ENCODE peak calls at places on chromosomes 11 and 22, in eight cellular contexts. X is HFFc6, J is RWPE1, F is mucosa of descending colon, S is ovary, W is lower leg skin, Y is type B pancreatic cell, I is MM.1S. R is an unnamed sample.

GRCh38 chr11:83573097-83573496 is 286.9 kb upstream of the CCDC90B start:
- DNase-seq in S (no peak), Y (no peak), J (peak), I (no peak), X (peak), W (no peak), F (no peak), R (no peak)

GRCh38 chr11:123729602-123730001 is 11.9 kb downstream of the ZNF202 start:
- DNase-seq in J (no peak), S (no peak), X (peak), W (no peak), F (no peak), Y (no peak), I (no peak), R (no peak)

GRCh38 chr11:36818410-36818809 is 220.4 kb upstream of the RAG2 start:
- DNase-seq in W (no peak), I (no peak), J (no peak), X (no peak), S (no peak), Y (no peak), F (peak), R (no peak)

GRCh38 chr11:57978686-57979531 is 44.8 kb upstream of the OR9Q1 start:
- DNase-seq in S (no peak), F (no peak), Y (no peak), J (no peak), W (no peak), I (no peak), X (no peak), R (no peak)

GRCh38 chr11:105132716-105133511 is 6.7 kb downstream of the CARD18 start:
- DNase-seq in J (peak), Y (no peak), S (no peak), W (no peak), F (no peak), I (no peak), X (peak), R (no peak)

GRCh38 chr11:62144641-62145255 is 20.9 kb downstream of the INCENP start:
- DNase-seq in F (no peak), J (no peak), I (no peak), W (no peak), X (no peak), Y (peak), S (no peak), R (no peak)

GRCh38 chr22:35192121-35192918 is 65.0 kb upstream of the HMGXB4 start:
- DNase-seq in W (no peak), J (no peak), F (no peak), Y (peak), S (no peak), X (no peak), I (no peak), R (no peak)

GRCh38 chr11:49405743-49406142 is 197.3 kb upstream of the FOLH1 start:
- DNase-seq in S (no peak), Y (no peak), X (no peak), W (no peak), I (no peak), F (no peak), J (no peak), R (no peak)

GRCh38 chr22:39665661-39666431 is 95.3 kb downstream of the CACNA1I start:
- DNase-seq in I (no peak), W (no peak), X (no peak), S (no peak), J (no peak), Y (no peak), F (no peak), R (no peak)

GRCh38 chr22:30202531-30203006 is 44.0 kb downstream of the LIF start:
- DNase-seq in S (peak), I (no peak), Y (no peak), J (no peak), F (peak), W (no peak), X (no peak), R (peak)

GRCh38 chr11:77200351-77200750 is 72.3 kb downstream of the MYO7A start:
- DNase-seq in Y (no peak), I (peak), F (no peak), J (no peak), S (peak), X (no peak), W (no peak), R (no peak)

GRCh38 chr11:82996966-82997606 is 74.6 kb downstream of the RAB30 start:
- DNase-seq in Y (no peak), S (no peak), J (no peak), I (peak), F (peak), X (no peak), W (no peak), R (no peak)

GRCh38 chr11:104637652-104638170 is 260.5 kb downstream of the CASP12 start:
- DNase-seq in W (no peak), Y (no peak), S (no peak), X (no peak), J (no peak), F (no peak), I (no peak), R (no peak)

GRCh38 chr11:115676206-115676605 is 172.0 kb upstream of the CADM1 start:
- DNase-seq in J (no peak), I (no peak), F (no peak), X (no peak), Y (no peak), W (no peak), S (no peak), R (no peak)

GRCh38 chr11:116686891-116687290 is 85.9 kb downstream of the BUD13 start:
- DNase-seq in F (no peak), S (no peak), Y (no peak), X (no peak), I (no peak), J (no peak), W (no peak), R (no peak)

GRCh38 chr11:128686745-128687177 is 7.1 kb upstream of the FLI1 start:
- DNase-seq in S (no peak), W (no peak), F (peak), J (peak), I (peak), Y (no peak), X (no peak), R (no peak)

GRCh38 chr11:1076061-1076665 is 1.5 kb downstream of the MUC2 start:
- DNase-seq in I (no peak), S (no peak), W (no peak), X (no peak), F (no peak), Y (no peak), J (no peak), R (no peak)

GRCh38 chr11:134052988-134053945 is 15.6 kb upstream of the JAM3 start:
- DNase-seq in F (no peak), Y (no peak), S (no peak), X (no peak), J (no peak), W (no peak), I (no peak), R (no peak)

GRCh38 chr11:125401746-125402145 is 94.3 kb downstream of the FEZ1 start:
- DNase-seq in I (no peak), Y (no peak), J (no peak), W (no peak), S (peak), X (no peak), F (peak), R (no peak)

GRCh38 chr11:41963406-41963805 is 504.0 kb upstream of the LRRC4C start:
- DNase-seq in J (no peak), F (no peak), Y (no peak), W (no peak), X (no peak), I (no peak), S (no peak), R (no peak)

GRCh38 chr11:65113361-65113756 is 1.7 kb downstream of the TM7SF2 start:
- DNase-seq in F (no peak), Y (no peak), W (no peak), S (peak), I (no peak), J (no peak), X (no peak), R (no peak)

GRCh38 chr22:19004471-19004870 is 68.4 kb upstream of the PRODH start:
- DNase-seq in F (no peak), X (no peak), I (no peak), S (no peak), J (no peak), W (no peak), Y (no peak), R (no peak)

GRCh38 chr22:38572065-38572464 is 2.1 kb upstream of the DMC1 start:
- DNase-seq in Y (no peak), F (peak), W (peak), S (no peak), I (peak), J (peak), X (peak), R (peak)

GRCh38 chr11:126920833-126921232 is 79.7 kb downstream of the KIRREL3 start:
- DNase-seq in W (no peak), X (no peak), J (no peak), I (no peak), S (no peak), Y (no peak), F (no peak), R (no peak)

GRCh38 chr11:72338741-72339140 is 94.8 kb upstream of the PHOX2A start:
- DNase-seq in I (no peak), W (no peak), J (no peak), Y (no peak), S (no peak), X (peak), F (no peak), R (no peak)

GRCh38 chr11:35250631-35251030 is 111.7 kb downstream of the CD44 start:
- DNase-seq in I (no peak), Y (no peak), W (no peak), F (no peak), S (no peak), J (no peak), X (no peak), R (no peak)

GRCh38 chr11:110527146-110527545 is 97.4 kb downstream of the FDX1 start:
- DNase-seq in W (no peak), S (no peak), J (no peak), Y (no peak), X (peak), F (no peak), I (no peak), R (no peak)

GRCh38 chr11:110531056-110531756 is 101.5 kb downstream of the FDX1 start:
- DNase-seq in J (no peak), W (no peak), I (no peak), F (no peak), X (no peak), Y (no peak), S (peak), R (no peak)

GRCh38 chr11:110526323-110526722 is 96.6 kb downstream of the FDX1 start:
- DNase-seq in W (no peak), X (no peak), S (no peak), F (no peak), Y (no peak), J (no peak), I (peak), R (no peak)

GRCh38 chr11:110525883-110526282 is 96.1 kb downstream of the FDX1 start:
- DNase-seq in I (peak), W (peak), J (peak), Y (no peak), F (peak), S (no peak), X (peak), R (peak)

DNA sequence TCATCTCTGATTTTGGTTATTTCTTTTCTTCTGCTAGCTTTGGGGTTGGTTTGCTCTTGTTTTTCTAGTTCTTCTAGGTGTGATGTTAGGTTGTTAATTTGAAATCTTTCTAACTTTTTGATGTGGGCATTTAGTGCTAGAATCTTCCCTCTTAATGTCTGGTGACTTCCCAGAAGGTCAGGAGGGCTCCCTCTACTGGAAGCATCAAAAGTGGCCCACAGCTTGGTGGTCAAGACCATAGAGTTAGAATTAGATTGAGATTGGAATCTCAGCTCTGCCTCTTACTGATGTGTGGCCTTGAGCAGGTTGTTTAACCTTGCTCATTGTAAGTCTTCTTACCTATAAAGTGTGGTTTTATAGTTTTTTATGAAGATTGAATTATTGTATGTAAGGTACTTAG is 99.3 kb downstream of the FDX1 start:
- DNase-seq in W (no peak), F (peak), I (peak), J (no peak), Y (no peak), X (no peak), S (no peak), R (no peak)
- TF ChIP-seq CTCF in W (no peak), F (no peak), I (peak), J (no peak), Y (peak), X (peak), S (no peak), R (peak)

GRCh38 chr11:108027057-108027456 is 18.4 kb downstream of the CUL5 start:
- DNase-seq in S (no peak), I (no peak), Y (no peak), W (no peak), X (no peak), J (no peak), F (no peak), R (no peak)
- TF ChIP-seq CTCF in S (no peak), I (peak), Y (no peak), W (no peak), X (peak), J (peak), F (no peak), R (no peak)

DNA sequence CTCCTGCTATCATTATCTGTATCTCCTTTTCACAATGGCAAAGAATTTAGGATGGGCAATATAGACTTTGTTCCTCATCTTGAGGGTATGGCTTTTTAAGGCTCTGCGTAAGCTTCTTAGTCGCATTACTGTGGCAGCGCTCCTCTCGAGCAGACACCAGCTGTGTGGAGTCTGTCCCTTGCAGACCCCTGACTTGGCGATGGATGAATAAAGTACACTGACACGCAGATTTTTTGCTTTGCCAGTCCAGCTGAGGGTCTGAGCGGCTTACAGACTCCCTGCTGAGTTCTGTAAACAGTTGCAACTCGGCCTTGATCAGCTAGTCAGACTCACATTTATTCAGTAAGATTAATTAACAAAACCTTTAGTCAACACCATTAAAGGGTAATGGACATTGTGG is 390.0 kb upstream of the CNTN5 start:
- DNase-seq in X (no peak), F (no peak), W (no peak), I (no peak), Y (no peak), J (no peak), S (no peak), R (no peak)
- TF ChIP-seq CTCF in X (no peak), F (no peak), W (no peak), I (no peak), Y (no peak), J (no peak), S (no peak), R (no peak)

DNA sequence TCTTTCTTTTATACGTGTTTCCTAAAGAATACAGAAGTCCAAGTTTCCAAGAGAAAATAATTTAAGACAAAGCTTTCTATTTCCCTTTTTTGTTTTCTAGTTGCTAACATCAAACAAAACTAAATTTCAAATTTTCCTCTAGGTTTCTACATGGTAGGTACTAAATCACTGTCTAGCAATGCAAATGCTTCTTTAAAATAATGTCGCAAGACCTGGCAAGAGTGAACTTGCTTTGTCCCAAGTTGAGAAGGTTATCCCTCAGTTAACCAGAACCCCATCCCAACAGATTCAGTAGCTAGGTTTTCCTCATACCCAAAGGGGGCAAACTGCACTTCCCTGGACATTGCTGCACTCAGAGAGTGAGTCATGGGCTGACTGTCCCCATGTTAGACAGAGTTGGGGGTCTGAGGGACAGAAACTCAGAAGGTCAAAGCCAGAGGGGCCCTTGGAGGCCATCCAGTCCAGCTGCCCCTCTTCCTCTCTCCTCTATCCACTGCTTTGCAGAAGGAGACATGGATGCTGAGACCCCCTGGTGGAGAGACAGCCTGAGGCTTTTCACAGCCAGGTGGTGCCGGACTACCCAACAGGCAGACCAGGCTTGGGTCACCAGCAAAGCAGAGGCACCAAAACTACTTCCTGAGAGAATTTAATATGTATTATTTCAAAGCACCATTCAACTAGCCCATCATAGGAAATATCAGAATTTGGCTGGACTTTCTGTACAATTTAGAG is 23.1 kb downstream of the OR2AT4 start:
- DNase-seq in X (no peak), F (no peak), S (no peak), J (no peak), W (no peak), Y (no peak), I (no peak), R (no peak)
- TF ChIP-seq CTCF in X (peak), F (no peak), S (no peak), J (no peak), W (no peak), Y (no peak), I (no peak), R (no peak)

DNA sequence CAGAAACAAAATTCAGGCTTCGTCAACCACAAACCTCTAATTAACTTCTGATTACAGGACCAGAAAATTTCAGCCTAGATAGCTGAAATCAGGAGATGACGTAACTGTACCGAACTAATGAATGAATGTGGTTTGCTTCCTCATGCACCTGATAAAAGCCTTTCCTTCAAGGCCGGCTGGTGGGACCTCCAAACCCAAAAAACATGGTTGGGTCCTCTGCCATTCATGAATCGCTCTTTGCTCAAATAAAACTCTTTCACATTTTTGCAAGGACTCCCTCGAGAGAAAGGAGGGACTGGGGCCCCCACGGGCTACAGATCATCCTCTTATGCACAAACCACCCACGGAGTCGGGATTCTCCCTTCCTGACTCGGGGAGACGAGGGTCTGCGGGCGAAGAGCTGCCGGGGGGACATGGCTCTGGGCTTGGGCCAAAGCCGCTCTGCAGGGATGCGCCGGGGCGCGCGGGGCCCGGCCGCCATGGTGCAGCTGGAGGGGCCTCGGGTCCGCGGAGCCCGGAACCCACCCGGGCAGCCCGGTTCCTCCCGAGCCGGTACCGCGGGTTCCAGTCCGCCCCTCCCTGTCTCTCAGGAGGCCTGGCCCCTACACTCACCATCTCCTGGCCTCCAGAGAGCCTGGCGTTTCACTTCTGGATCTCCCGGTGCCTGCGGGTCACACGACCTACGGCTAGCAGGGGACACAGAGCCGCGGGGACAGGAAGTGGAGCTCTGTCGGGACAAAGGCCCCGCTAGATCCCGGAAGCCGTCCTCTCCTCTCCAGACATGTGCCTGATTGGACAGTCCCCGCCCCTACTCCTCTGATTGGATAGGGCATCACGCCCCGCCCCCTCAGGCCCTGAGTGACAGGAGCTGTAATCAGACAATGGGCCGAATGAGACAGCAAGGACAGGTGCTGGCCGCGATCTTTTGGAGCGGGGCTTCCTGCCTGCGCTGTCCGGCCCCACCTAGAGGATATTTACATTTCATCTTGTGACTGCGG is at the start of gene ZNF195:
- DNase-seq in W (peak), Y (peak), J (peak), X (peak), F (peak), S (peak), I (peak), R (peak)
- TF ChIP-seq CTCF in W (no peak), Y (no peak), J (no peak), X (no peak), F (no peak), S (no peak), I (no peak), R (no peak)